ENCODE peak calls at places on chromosome 6, in ten cellular contexts. One of them, this sample, is unnamed. For H3K4me1, the result is how much of the 10 kb centered on the place peaks cover.

GRCh38 chr6:69391106-69391505 is 405.7 kb downstream of the LMBRD1 start:
- DNase-seq in lower lobe of right lung: no peak
- DNase-seq in A549: no peak
- DNase-seq in fibroblast of lung: no peak
- DNase-seq in mucosa of descending colon: no peak
- DNase-seq in lung: no peak
- DNase-seq in IMR-90: no peak
- DNase-seq in uterus: no peak
- DNase-seq in left lung: no peak
- DNase-seq in adrenal gland: no peak
- DNase-seq in this sample: no peak

GRCh38 chr6:160734627-160735026 is 32.6 kb downstream of the PLG start:
- DNase-seq in fibroblast of lung: no peak
- DNase-seq in uterus: no peak
- DNase-seq in mucosa of descending colon: no peak
- DNase-seq in left lung: no peak
- DNase-seq in A549: no peak
- DNase-seq in lung: no peak
- DNase-seq in lower lobe of right lung: no peak
- DNase-seq in adrenal gland: no peak
- DNase-seq in IMR-90: no peak
- DNase-seq in this sample: no peak

GRCh38 chr6:6221829-6222535 is 98.5 kb downstream of the F13A1 start:
- DNase-seq in A549: no peak
- DNase-seq in adrenal gland: no peak
- DNase-seq in lung: no peak
- DNase-seq in IMR-90: no peak
- DNase-seq in lower lobe of right lung: no peak
- DNase-seq in mucosa of descending colon: no peak
- DNase-seq in uterus: no peak
- DNase-seq in left lung: no peak
- DNase-seq in fibroblast of lung: no peak
- DNase-seq in this sample: no peak

GRCh38 chr6:146700078-146700686 is 101.4 kb downstream of the ADGB start:
- DNase-seq in fibroblast of lung: peak
- DNase-seq in left lung: no peak
- DNase-seq in uterus: peak
- DNase-seq in mucosa of descending colon: no peak
- DNase-seq in A549: peak
- DNase-seq in lung: peak
- DNase-seq in lower lobe of right lung: no peak
- DNase-seq in adrenal gland: peak
- DNase-seq in IMR-90: peak
- DNase-seq in this sample: peak

GRCh38 chr6:79463721-79464120 is 73.5 kb downstream of the LCA5 start:
- DNase-seq in lower lobe of right lung: no peak
- DNase-seq in fibroblast of lung: no peak
- DNase-seq in uterus: no peak
- DNase-seq in IMR-90: no peak
- DNase-seq in lung: no peak
- DNase-seq in left lung: no peak
- DNase-seq in A549: no peak
- DNase-seq in mucosa of descending colon: no peak
- DNase-seq in adrenal gland: no peak
- DNase-seq in this sample: no peak

GRCh38 chr6:166784691-166785090 is 157.6 kb upstream of the RPS6KA2 start:
- DNase-seq in adrenal gland: no peak
- DNase-seq in mucosa of descending colon: no peak
- DNase-seq in lower lobe of right lung: no peak
- DNase-seq in left lung: no peak
- DNase-seq in lung: no peak
- DNase-seq in IMR-90: peak
- DNase-seq in A549: no peak
- DNase-seq in uterus: no peak
- DNase-seq in fibroblast of lung: no peak
- DNase-seq in this sample: no peak

GRCh38 chr6:21265264-21266044 is 328.1 kb upstream of the SOX4 start:
- DNase-seq in fibroblast of lung: peak
- DNase-seq in left lung: no peak
- DNase-seq in IMR-90: peak
- DNase-seq in lower lobe of right lung: no peak
- DNase-seq in A549: no peak
- DNase-seq in mucosa of descending colon: no peak
- DNase-seq in adrenal gland: no peak
- DNase-seq in lung: no peak
- DNase-seq in uterus: no peak
- DNase-seq in this sample: no peak

GRCh38 chr6:166488081-166488685 is 98.3 kb downstream of the RAMACL start:
- DNase-seq in IMR-90: peak
- DNase-seq in lung: peak
- DNase-seq in fibroblast of lung: peak
- DNase-seq in A549: no peak
- DNase-seq in lower lobe of right lung: peak
- DNase-seq in adrenal gland: peak
- DNase-seq in uterus: no peak
- DNase-seq in left lung: peak
- DNase-seq in mucosa of descending colon: peak
- DNase-seq in this sample: no peak

GRCh38 chr6:130382872-130383490 is 17.2 kb downstream of the TMEM200A start:
- DNase-seq in adrenal gland: no peak
- DNase-seq in uterus: no peak
- DNase-seq in mucosa of descending colon: no peak
- DNase-seq in left lung: no peak
- DNase-seq in fibroblast of lung: no peak
- DNase-seq in IMR-90: no peak
- DNase-seq in lower lobe of right lung: no peak
- DNase-seq in A549: no peak
- DNase-seq in lung: no peak
- DNase-seq in this sample: no peak

GRCh38 chr6:116008470-116009229 is 52.0 kb downstream of the FRK start:
- DNase-seq in mucosa of descending colon: no peak
- DNase-seq in lower lobe of right lung: no peak
- DNase-seq in adrenal gland: peak
- DNase-seq in IMR-90: peak
- DNase-seq in A549: no peak
- DNase-seq in left lung: peak
- DNase-seq in lung: no peak
- DNase-seq in uterus: no peak
- DNase-seq in fibroblast of lung: peak
- DNase-seq in this sample: no peak

DNA sequence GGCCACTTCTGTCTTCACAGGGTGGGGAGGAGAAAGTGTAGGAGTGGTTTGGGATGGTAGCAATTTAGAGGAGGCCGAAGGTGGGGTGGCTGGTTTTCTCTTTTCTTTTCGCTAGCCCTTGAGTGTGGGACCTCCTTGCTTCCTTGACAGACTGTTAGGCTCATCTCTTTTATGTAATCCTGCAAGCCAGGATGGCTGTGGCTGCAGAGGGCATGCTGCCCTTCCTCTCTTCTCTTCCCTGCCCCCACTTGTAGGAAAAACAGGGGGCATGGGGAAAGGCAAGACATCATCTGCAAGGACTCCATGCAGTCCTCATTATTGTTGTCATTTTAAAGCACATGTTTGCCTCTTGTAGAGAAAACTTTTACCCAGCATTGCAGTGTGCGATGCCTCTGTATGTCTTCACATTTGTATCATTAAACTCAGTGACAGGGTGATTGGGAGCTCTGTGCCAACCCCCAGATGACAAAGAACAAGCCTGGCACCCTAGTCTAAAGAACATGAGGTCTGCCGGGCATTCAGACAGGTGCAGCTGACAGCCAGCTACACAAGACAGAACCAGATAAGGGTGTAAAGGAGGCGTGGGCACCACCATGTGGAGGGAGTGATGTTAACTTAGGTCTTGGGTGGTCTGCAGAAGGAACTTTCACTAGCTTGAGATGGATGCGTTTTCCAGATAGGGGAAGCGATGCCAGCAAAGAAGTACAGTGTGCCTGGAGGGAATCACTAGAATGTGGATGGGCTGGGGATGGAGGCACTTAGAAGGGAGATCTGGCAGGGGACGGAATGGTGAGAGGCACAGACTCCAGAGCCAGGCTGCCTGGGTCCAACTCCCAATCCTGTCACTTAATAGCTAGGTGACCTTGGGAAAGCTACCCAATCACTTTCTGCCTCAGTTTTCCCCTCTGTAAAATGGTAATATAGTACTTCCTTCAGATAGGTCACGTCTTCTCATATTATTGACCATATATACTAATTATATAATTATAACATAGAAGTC is 207.6 kb downstream of the TBC1D7 start:
- DNase-seq in A549: no peak
- DNase-seq in lung: no peak
- DNase-seq in uterus: no peak
- DNase-seq in left lung: no peak
- DNase-seq in fibroblast of lung: no peak
- DNase-seq in adrenal gland: no peak
- DNase-seq in mucosa of descending colon: no peak
- DNase-seq in IMR-90: no peak
- DNase-seq in lower lobe of right lung: no peak
- DNase-seq in this sample: no peak
- TF ChIP-seq CTCF in A549: no peak
- TF ChIP-seq CTCF in lung: no peak
- TF ChIP-seq CTCF in uterus: no peak
- TF ChIP-seq CTCF in left lung: no peak
- TF ChIP-seq CTCF in fibroblast of lung: no peak
- TF ChIP-seq CTCF in adrenal gland: no peak
- TF ChIP-seq CTCF in mucosa of descending colon: no peak
- TF ChIP-seq CTCF in IMR-90: no peak
- TF ChIP-seq CTCF in lower lobe of right lung: no peak
- TF ChIP-seq CTCF in this sample: no peak

DNA sequence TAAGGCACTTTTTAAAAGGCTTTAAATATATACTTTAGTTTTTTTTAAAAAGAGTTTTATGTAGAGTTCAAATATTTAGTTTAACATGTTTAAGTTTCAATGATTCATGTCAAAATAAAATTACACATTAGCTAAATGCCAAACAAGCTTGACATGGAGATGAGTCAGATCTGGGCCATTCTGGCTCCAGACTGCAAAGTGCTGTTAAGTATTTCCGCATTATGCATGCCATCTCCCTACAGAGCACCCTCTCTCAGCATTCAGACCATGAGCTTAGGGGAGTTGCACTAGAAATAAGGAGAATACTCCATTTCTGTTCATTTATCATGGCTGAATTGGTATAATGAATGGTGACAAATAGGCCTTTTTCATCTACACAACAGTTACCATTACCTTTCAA is 21.5 kb upstream of the HS3ST5 start:
- DNase-seq in left lung: no peak
- DNase-seq in adrenal gland: no peak
- DNase-seq in lower lobe of right lung: no peak
- DNase-seq in uterus: no peak
- DNase-seq in lung: no peak
- DNase-seq in fibroblast of lung: peak
- DNase-seq in A549: peak
- DNase-seq in IMR-90: peak
- DNase-seq in mucosa of descending colon: no peak
- DNase-seq in this sample: no peak
- H3K4me1 ChIP-seq in left lung: under half
- H3K4me1 ChIP-seq in adrenal gland: under half
- H3K4me1 ChIP-seq in lower lobe of right lung: under half
- H3K4me1 ChIP-seq in uterus: under half
- H3K4me1 ChIP-seq in lung: under half
- H3K4me1 ChIP-seq in fibroblast of lung: under half
- H3K4me1 ChIP-seq in A549: under half
- H3K4me1 ChIP-seq in IMR-90: under half
- H3K4me1 ChIP-seq in mucosa of descending colon: under half
- H3K4me1 ChIP-seq in this sample: under half

GRCh38 chr6:12158686-12159415 is 131.3 kb upstream of the EDN1 start:
- DNase-seq in IMR-90: no peak
- DNase-seq in lower lobe of right lung: no peak
- DNase-seq in adrenal gland: no peak
- DNase-seq in A549: no peak
- DNase-seq in fibroblast of lung: no peak
- DNase-seq in uterus: no peak
- DNase-seq in mucosa of descending colon: no peak
- DNase-seq in lung: no peak
- DNase-seq in left lung: no peak
- DNase-seq in this sample: no peak
- TF ChIP-seq CTCF in IMR-90: no peak
- TF ChIP-seq CTCF in lower lobe of right lung: peak
- TF ChIP-seq CTCF in adrenal gland: no peak
- TF ChIP-seq CTCF in A549: no peak
- TF ChIP-seq CTCF in fibroblast of lung: no peak
- TF ChIP-seq CTCF in uterus: no peak
- TF ChIP-seq CTCF in mucosa of descending colon: no peak
- TF ChIP-seq CTCF in lung: no peak
- TF ChIP-seq CTCF in left lung: no peak
- TF ChIP-seq CTCF in this sample: no peak

GRCh38 chr6:81753709-81754678 is 1.5 kb upstream of the TENT5A start:
- DNase-seq in lower lobe of right lung: peak
- DNase-seq in lung: peak
- DNase-seq in A549: peak
- DNase-seq in fibroblast of lung: peak
- DNase-seq in mucosa of descending colon: peak
- DNase-seq in uterus: peak
- DNase-seq in adrenal gland: peak
- DNase-seq in IMR-90: peak
- DNase-seq in left lung: peak
- DNase-seq in this sample: peak
- H3K4me1 ChIP-seq in lower lobe of right lung: under half
- H3K4me1 ChIP-seq in lung: under half
- H3K4me1 ChIP-seq in A549: under half
- H3K4me1 ChIP-seq in fibroblast of lung: under half
- H3K4me1 ChIP-seq in mucosa of descending colon: under half
- H3K4me1 ChIP-seq in uterus: under half
- H3K4me1 ChIP-seq in adrenal gland: under half
- H3K4me1 ChIP-seq in IMR-90: under half
- H3K4me1 ChIP-seq in left lung: under half
- H3K4me1 ChIP-seq in this sample: under half

DNA sequence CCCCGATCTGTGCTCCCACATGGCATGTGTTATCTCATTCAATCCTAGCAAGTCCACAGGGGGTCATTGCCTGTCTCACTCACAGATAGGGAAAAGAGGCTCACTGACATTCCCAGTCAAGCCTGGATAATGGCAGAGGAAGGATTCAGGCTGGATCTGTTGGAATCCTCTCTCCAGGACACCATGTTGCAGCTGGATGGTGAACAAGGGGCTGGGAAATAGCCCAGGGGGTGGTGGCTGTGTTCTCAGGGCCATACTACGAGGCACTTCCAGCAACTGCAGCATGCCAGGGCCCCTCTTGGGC is 5.0 kb upstream of the SPDEF start:
- DNase-seq in IMR-90: no peak
- DNase-seq in A549: no peak
- DNase-seq in uterus: no peak
- DNase-seq in left lung: no peak
- DNase-seq in adrenal gland: no peak
- DNase-seq in mucosa of descending colon: no peak
- DNase-seq in lower lobe of right lung: no peak
- DNase-seq in lung: no peak
- DNase-seq in fibroblast of lung: no peak
- DNase-seq in this sample: no peak
- TF ChIP-seq CTCF in IMR-90: no peak
- TF ChIP-seq CTCF in A549: no peak
- TF ChIP-seq CTCF in uterus: no peak
- TF ChIP-seq CTCF in left lung: no peak
- TF ChIP-seq CTCF in adrenal gland: no peak
- TF ChIP-seq CTCF in mucosa of descending colon: no peak
- TF ChIP-seq CTCF in lower lobe of right lung: no peak
- TF ChIP-seq CTCF in lung: no peak
- TF ChIP-seq CTCF in fibroblast of lung: no peak
- TF ChIP-seq CTCF in this sample: no peak

This sample was measured in right lobe of liver.